ENCODE peak calls at places on chromosomes 1 and 21, in eight cellular contexts. One of them, this sample, is unnamed.

GRCh38 chr1:114130846-114131525 is 22.7 kb downstream of the SYT6 start:
- DNase-seq in ovary: no peak
- DNase-seq in mammary epithelial cell: peak; percentile 49
- DNase-seq in testis: no peak
- DNase-seq in right atrium auricular region: no peak
- DNase-seq in cardiac muscle cell: no peak
- DNase-seq in prostate gland: no peak
- DNase-seq in vagina: no peak
- DNase-seq in this sample: no peak

GRCh38 chr1:221708987-221709386 is 32.9 kb downstream of the DUSP10 start:
- DNase-seq in ovary: no peak
- DNase-seq in mammary epithelial cell: peak; percentile 81
- DNase-seq in testis: no peak
- DNase-seq in right atrium auricular region: no peak
- DNase-seq in cardiac muscle cell: no peak
- DNase-seq in prostate gland: no peak
- DNase-seq in vagina: no peak
- DNase-seq in this sample: peak; percentile 65

GRCh38 chr1:26961826-26962225 is 1.6 kb upstream of the KDF1 start:
- DNase-seq in ovary: no peak
- DNase-seq in mammary epithelial cell: peak; percentile 87
- DNase-seq in testis: no peak
- DNase-seq in right atrium auricular region: no peak
- DNase-seq in cardiac muscle cell: no peak
- DNase-seq in prostate gland: no peak
- DNase-seq in vagina: no peak
- DNase-seq in this sample: no peak

GRCh38 chr1:180816132-180816531 is 96.6 kb upstream of the KIAA1614 start:
- DNase-seq in ovary: no peak
- DNase-seq in mammary epithelial cell: no peak
- DNase-seq in testis: no peak
- DNase-seq in right atrium auricular region: no peak
- DNase-seq in cardiac muscle cell: no peak
- DNase-seq in prostate gland: no peak
- DNase-seq in vagina: no peak
- DNase-seq in this sample: no peak

GRCh38 chr1:167599839-167600581 is 30.0 kb upstream of the RCSD1 start:
- DNase-seq in ovary: no peak
- DNase-seq in mammary epithelial cell: peak; percentile 63
- DNase-seq in testis: peak; percentile 46
- DNase-seq in right atrium auricular region: peak; percentile 67
- DNase-seq in cardiac muscle cell: peak; percentile 51
- DNase-seq in prostate gland: no peak
- DNase-seq in vagina: no peak
- DNase-seq in this sample: peak; percentile 34

GRCh38 chr1:58754056-58754613 is 29.7 kb downstream of the JUN start:
- DNase-seq in ovary: no peak
- DNase-seq in mammary epithelial cell: peak; percentile 69
- DNase-seq in testis: no peak
- DNase-seq in right atrium auricular region: no peak
- DNase-seq in cardiac muscle cell: no peak
- DNase-seq in prostate gland: no peak
- DNase-seq in vagina: no peak
- DNase-seq in this sample: no peak

GRCh38 chr1:42385283-42385682 is 4.7 kb downstream of the RIMKLA start:
- DNase-seq in ovary: no peak
- DNase-seq in mammary epithelial cell: no peak
- DNase-seq in testis: no peak
- DNase-seq in right atrium auricular region: no peak
- DNase-seq in cardiac muscle cell: no peak
- DNase-seq in prostate gland: no peak
- DNase-seq in vagina: no peak
- DNase-seq in this sample: no peak

GRCh38 chr1:156664949-156665411 is 12.2 kb downstream of the NES start:
- DNase-seq in ovary: no peak
- DNase-seq in mammary epithelial cell: no peak
- DNase-seq in testis: peak; percentile 62
- DNase-seq in right atrium auricular region: peak; percentile 82
- DNase-seq in cardiac muscle cell: peak; percentile 92
- DNase-seq in prostate gland: no peak
- DNase-seq in vagina: no peak
- DNase-seq in this sample: peak; percentile 66

GRCh38 chr1:18278953-18279712 is 171.5 kb downstream of the IGSF21 start:
- DNase-seq in ovary: no peak
- DNase-seq in mammary epithelial cell: no peak
- DNase-seq in testis: no peak
- DNase-seq in right atrium auricular region: no peak
- DNase-seq in cardiac muscle cell: no peak
- DNase-seq in prostate gland: no peak
- DNase-seq in vagina: no peak
- DNase-seq in this sample: no peak

GRCh38 chr1:2014726-2015382 is 4.3 kb upstream of the GABRD start:
- DNase-seq in ovary: no peak
- DNase-seq in mammary epithelial cell: peak; percentile 52
- DNase-seq in testis: no peak
- DNase-seq in right atrium auricular region: no peak
- DNase-seq in cardiac muscle cell: no peak
- DNase-seq in prostate gland: no peak
- DNase-seq in vagina: no peak
- DNase-seq in this sample: no peak

GRCh38 chr1:165025805-165026204 is 330.7 kb downstream of the LMX1A start:
- DNase-seq in ovary: no peak
- DNase-seq in mammary epithelial cell: no peak
- DNase-seq in testis: no peak
- DNase-seq in right atrium auricular region: no peak
- DNase-seq in cardiac muscle cell: no peak
- DNase-seq in prostate gland: no peak
- DNase-seq in vagina: no peak
- DNase-seq in this sample: no peak

GRCh38 chr1:213326666-213327317 is 275.8 kb downstream of the RPS6KC1 start:
- DNase-seq in ovary: no peak
- DNase-seq in mammary epithelial cell: peak; percentile 48
- DNase-seq in testis: no peak
- DNase-seq in right atrium auricular region: no peak
- DNase-seq in cardiac muscle cell: no peak
- DNase-seq in prostate gland: no peak
- DNase-seq in vagina: no peak
- DNase-seq in this sample: no peak

GRCh38 chr1:164101802-164102201 is 457.2 kb upstream of the PBX1 start:
- DNase-seq in ovary: no peak
- DNase-seq in mammary epithelial cell: no peak
- DNase-seq in testis: no peak
- DNase-seq in right atrium auricular region: no peak
- DNase-seq in cardiac muscle cell: no peak
- DNase-seq in prostate gland: no peak
- DNase-seq in vagina: no peak
- DNase-seq in this sample: no peak

GRCh38 chr1:24929091-24929875 is 793 bp downstream of the RUNX3 start:
- DNase-seq in ovary: no peak
- DNase-seq in mammary epithelial cell: peak; percentile 21
- DNase-seq in testis: no peak
- DNase-seq in right atrium auricular region: no peak
- DNase-seq in cardiac muscle cell: peak; percentile 42
- DNase-seq in prostate gland: no peak
- DNase-seq in vagina: no peak
- DNase-seq in this sample: peak; percentile 30

GRCh38 chr21:43861716-43862115 is 3.3 kb upstream of the AGPAT3 start:
- DNase-seq in ovary: no peak
- DNase-seq in mammary epithelial cell: no peak
- DNase-seq in testis: no peak
- DNase-seq in right atrium auricular region: no peak
- DNase-seq in cardiac muscle cell: no peak
- DNase-seq in prostate gland: no peak
- DNase-seq in vagina: no peak
- DNase-seq in this sample: no peak

GRCh38 chr1:167683641-167684502 is 37.9 kb upstream of the MPZL1 start:
- DNase-seq in ovary: no peak
- DNase-seq in mammary epithelial cell: peak; percentile 69
- DNase-seq in testis: no peak
- DNase-seq in right atrium auricular region: no peak
- DNase-seq in cardiac muscle cell: peak; percentile 92
- DNase-seq in prostate gland: no peak
- DNase-seq in vagina: no peak
- DNase-seq in this sample: peak; percentile 20

GRCh38 chr1:85311818-85312217 is 35.4 kb upstream of the BCL10 start:
- DNase-seq in ovary: no peak
- DNase-seq in mammary epithelial cell: no peak
- DNase-seq in testis: no peak
- DNase-seq in right atrium auricular region: no peak
- DNase-seq in cardiac muscle cell: no peak
- DNase-seq in prostate gland: no peak
- DNase-seq in vagina: no peak
- DNase-seq in this sample: no peak

DNA sequence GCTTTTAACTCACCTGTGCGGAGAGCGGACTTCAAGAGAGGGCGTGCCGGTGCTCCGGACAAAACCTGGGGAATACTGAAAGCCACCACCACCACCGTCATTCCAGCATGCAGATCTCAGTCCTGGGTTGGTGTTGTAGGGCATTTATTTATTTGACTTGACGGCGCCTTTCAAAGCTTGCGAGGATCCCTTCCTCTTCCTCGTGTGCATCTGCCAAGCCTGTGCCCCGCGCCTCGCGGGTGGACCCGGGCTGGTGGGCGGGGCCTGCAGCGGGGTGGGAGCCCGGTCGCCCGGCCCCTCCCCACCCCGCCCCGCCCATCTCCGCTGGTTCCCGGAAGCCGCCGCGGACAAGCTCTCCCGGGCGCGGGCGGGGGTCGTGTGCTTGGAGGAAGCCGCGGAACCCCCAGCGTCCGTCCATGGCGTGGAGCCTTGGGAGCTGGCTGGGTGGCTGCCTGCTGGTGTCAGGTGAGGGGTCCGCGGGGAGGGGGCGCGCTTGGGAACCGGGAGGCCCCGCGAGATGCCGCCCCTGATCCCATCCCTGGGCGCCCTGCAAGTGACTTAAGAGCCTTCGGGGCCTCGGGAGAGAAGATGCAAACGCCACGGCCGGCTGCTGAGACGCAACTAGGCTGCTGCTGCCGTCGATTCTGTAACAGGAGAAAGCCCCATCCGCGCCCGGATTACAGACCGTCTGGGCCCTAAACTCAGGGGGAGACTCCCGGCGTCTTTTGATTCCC is at the start of gene IL10RB:
- DNase-seq in ovary: peak; percentile 75
- DNase-seq in mammary epithelial cell: peak; percentile 56
- DNase-seq in testis: peak; percentile 78
- DNase-seq in right atrium auricular region: peak; percentile 67
- DNase-seq in cardiac muscle cell: peak; percentile 81
- DNase-seq in prostate gland: peak; percentile 73
- DNase-seq in vagina: no peak
- DNase-seq in this sample: peak; percentile 90
- H3K4me1 ChIP-seq in ovary: peaks cover 2% of the 10 kb centered on the region
- H3K4me1 ChIP-seq in mammary epithelial cell: peaks cover 18% of the 10 kb centered on the region
- H3K4me1 ChIP-seq in testis: no peaks in the 10 kb centered on the region
- H3K4me1 ChIP-seq in right atrium auricular region: no peaks in the 10 kb centered on the region
- H3K4me1 ChIP-seq in cardiac muscle cell: no peaks in the 10 kb centered on the region
- H3K4me1 ChIP-seq in prostate gland: no peaks in the 10 kb centered on the region
- H3K4me1 ChIP-seq in vagina: peaks cover 26% of the 10 kb centered on the region
- H3K4me1 ChIP-seq in this sample: peaks cover 7% of the 10 kb centered on the region

DNA sequence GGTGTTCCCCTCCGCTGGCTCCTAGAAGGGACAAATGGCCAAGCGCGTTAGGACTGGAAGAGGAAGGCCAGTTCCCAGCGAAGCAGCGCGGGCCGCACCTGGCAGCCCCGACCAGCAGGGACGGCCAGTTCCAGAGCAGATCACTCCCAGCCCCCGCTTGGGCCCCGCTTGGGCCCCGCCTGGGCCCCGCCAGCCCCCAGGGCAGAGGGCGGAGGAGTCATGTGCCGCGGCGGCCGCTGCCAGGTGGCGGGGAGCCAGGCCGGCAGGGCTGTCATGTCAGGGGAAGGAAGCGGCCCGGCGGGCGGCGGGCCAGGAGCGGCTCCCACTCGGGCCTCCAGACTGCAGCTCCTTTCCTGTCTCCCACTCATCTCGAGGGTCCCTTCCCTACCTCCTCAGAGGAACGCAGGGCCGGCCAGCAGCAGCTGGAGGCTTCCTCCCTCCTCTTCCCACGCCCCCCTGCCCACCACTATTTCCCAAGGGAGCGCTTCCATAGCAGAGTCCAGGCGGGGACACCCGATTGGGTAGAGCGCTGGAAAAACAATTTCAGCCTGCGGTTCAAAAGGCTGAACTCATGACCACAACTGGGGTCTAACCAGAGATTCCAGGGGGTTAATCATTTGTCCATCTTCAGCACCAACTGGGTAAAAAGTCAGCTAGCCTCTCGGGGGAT is 16.5 kb downstream of the ZNF697 start:
- DNase-seq in ovary: peak; percentile 94
- DNase-seq in mammary epithelial cell: peak; percentile 64
- DNase-seq in testis: peak; percentile 92
- DNase-seq in right atrium auricular region: peak; percentile 87
- DNase-seq in cardiac muscle cell: peak; percentile 42
- DNase-seq in prostate gland: peak; percentile 78
- DNase-seq in vagina: no peak
- DNase-seq in this sample: peak; percentile 63
- TF ChIP-seq CTCF in ovary: peak; percentile 19
- TF ChIP-seq CTCF in mammary epithelial cell: no peak
- TF ChIP-seq CTCF in testis: no peak
- TF ChIP-seq CTCF in right atrium auricular region: no peak
- TF ChIP-seq CTCF in cardiac muscle cell: no peak
- TF ChIP-seq CTCF in prostate gland: no peak
- TF ChIP-seq CTCF in vagina: no peak
- TF ChIP-seq CTCF in this sample: no peak

DNA sequence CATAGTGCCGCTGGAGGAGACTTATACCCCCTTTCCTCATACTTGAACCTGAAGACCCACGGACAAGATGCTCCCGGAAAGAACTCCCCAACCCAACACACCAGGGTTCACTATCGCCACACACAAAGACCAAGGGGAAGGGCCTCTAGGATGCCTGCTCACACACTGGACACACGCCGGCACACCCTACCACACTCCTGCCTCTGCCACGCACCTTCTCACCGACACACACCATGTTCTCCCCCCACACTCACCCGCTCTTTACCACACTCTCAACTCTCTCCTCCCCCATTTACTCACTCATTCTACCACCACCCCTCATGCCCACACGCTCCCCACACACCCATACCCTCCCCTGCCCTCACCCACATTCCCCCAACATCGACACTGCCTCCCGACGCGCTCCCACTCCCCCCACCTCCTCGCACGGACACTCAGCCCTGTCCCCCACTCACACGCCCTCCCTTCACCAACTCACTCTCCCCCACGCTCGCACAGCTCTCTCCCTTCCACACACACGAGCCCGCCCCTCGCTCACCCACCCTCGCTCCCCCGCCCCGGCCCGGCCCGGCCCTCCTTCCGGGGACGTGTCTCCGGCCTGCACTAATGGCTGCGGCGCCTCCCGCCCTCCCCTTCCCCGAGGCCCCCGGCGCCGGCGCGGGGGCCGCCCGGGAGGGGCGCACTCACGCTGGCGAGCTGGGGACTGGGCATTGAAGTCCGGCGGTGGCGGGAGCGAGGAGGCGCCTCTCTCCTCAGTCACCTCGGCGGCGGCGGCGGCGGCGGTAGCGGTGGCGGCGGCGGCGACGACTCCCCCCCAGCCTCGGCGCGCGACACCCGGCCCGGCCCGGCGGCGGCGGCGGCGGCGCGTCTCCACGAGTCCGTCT is 626 bp downstream of the PTP4A2 start:
- DNase-seq in ovary: peak; percentile 87
- DNase-seq in mammary epithelial cell: peak; percentile 56
- DNase-seq in testis: peak; percentile 80
- DNase-seq in right atrium auricular region: peak; percentile 81
- DNase-seq in cardiac muscle cell: peak; percentile 79
- DNase-seq in prostate gland: peak; percentile 70
- DNase-seq in vagina: no peak
- DNase-seq in this sample: peak; percentile 89
- H3K4me1 ChIP-seq in ovary: peaks cover 8% of the 10 kb centered on the region
- H3K4me1 ChIP-seq in mammary epithelial cell: peaks cover 55% of the 10 kb centered on the region
- H3K4me1 ChIP-seq in testis: peaks cover 41% of the 10 kb centered on the region
- H3K4me1 ChIP-seq in right atrium auricular region: no peaks in the 10 kb centered on the region
- H3K4me1 ChIP-seq in cardiac muscle cell: peaks cover 23% of the 10 kb centered on the region
- H3K4me1 ChIP-seq in prostate gland: peaks cover 6% of the 10 kb centered on the region
- H3K4me1 ChIP-seq in vagina: peaks cover 62% of the 10 kb centered on the region
- H3K4me1 ChIP-seq in this sample: peaks cover 50% of the 10 kb centered on the region

GRCh38 chr1:5980314-5981008 is 11.8 kb downstream of the NPHP4 start:
- DNase-seq in ovary: no peak
- DNase-seq in mammary epithelial cell: no peak
- DNase-seq in testis: no peak
- DNase-seq in right atrium auricular region: peak; percentile 87
- DNase-seq in cardiac muscle cell: peak; percentile 75
- DNase-seq in prostate gland: no peak
- DNase-seq in vagina: no peak
- DNase-seq in this sample: peak; percentile 74
- TF ChIP-seq CTCF in ovary: no peak
- TF ChIP-seq CTCF in mammary epithelial cell: no peak
- TF ChIP-seq CTCF in testis: no peak
- TF ChIP-seq CTCF in right atrium auricular region: no peak
- TF ChIP-seq CTCF in cardiac muscle cell: peak; percentile 49
- TF ChIP-seq CTCF in prostate gland: no peak
- TF ChIP-seq CTCF in vagina: no peak
- TF ChIP-seq CTCF in this sample: no peak

This sample was measured in hepatocyte.